ENCODE peak calls at places on chromosomes 12 and 14, in nine cellular contexts. K is fibroblast of villous mesenchyme; B is activated T-helper 2 cell treated with anti-CD3 and anti-CD28 coated beads, Interferon-gamma antibody, Interleukin-2, Interleukin-4, amounts not matched to agents 10 μg/mL and 5 μg/mL and 100 μg/mL, durations not matched to agents 14 hours and 24 hours and 36 hours; N is iPS-NIHi11; R is T-helper 2 cell; W is stimulated activated CD4-positive, alpha-beta T cell treated with anti-CD3 and anti-CD28 coated beads, TNF-alpha, amount 100 ng/mL, for 48 hours; E is NCI-H774; Y is activated CD4-positive, alpha-beta T cell treated with anti-CD3 and anti-CD28 coated beads, Interleukin-2, amount 10 ng/mL, durations not matched to agents 7 days and 5 days; J is psoas muscle. S is an unnamed sample.
A peak's percentile ranks its signal among the peaks of the same experiment; 100 is the strongest.

GRCh38 chr14:76644875-76645518 is 116.3 kb upstream of the VASH1 start:
- DNase-seq in K (peak; percentile 29), B (no peak), N (peak; percentile 81), R (no peak), W (no peak), E (no peak), Y (no peak), J (no peak), S (peak; percentile 15)

GRCh38 chr14:52014601-52015267 is 25.4 kb downstream of the RTRAF start:
- DNase-seq in K (no peak), B (no peak), N (no peak), R (no peak), W (no peak), E (no peak), Y (no peak), J (no peak), S (no peak)

GRCh38 chr14:67411820-67412421 is at the start of gene PLEK2:
- DNase-seq in K (peak; percentile 50), B (no peak), N (peak; percentile 51), R (peak; percentile 47), W (peak; percentile 33), E (peak; percentile 31), Y (peak; percentile 46), J (peak; percentile 64), S (no peak)

GRCh38 chr12:116200812-116201211 is 76.7 kb downstream of the MED13L start:
- DNase-seq in K (peak; percentile 51), B (no peak), N (no peak), R (no peak), W (no peak), E (no peak), Y (no peak), J (no peak), S (no peak)

GRCh38 chr14:60179296-60179924 is 14.2 kb upstream of the DHRS7 start:
- DNase-seq in K (no peak), B (no peak), N (no peak), R (no peak), W (no peak), E (no peak), Y (no peak), J (peak; percentile 67), S (peak; percentile 15)

GRCh38 chr12:104519190-104519857 is 62.6 kb downstream of the CHST11 start:
- DNase-seq in K (no peak), B (no peak), N (no peak), R (peak; percentile 86), W (no peak), E (no peak), Y (no peak), J (no peak), S (no peak)

GRCh38 chr12:4307593-4308333 is 13.2 kb upstream of the TIGAR start:
- DNase-seq in K (peak; percentile 78), B (no peak), N (peak; percentile 92), R (peak; percentile 24), W (no peak), E (peak; percentile 78), Y (peak; percentile 16), J (peak; percentile 76), S (peak; percentile 55)

GRCh38 chr12:91104812-91105466 is 6.4 kb downstream of the LUM start:
- DNase-seq in K (no peak), B (no peak), N (no peak), R (no peak), W (no peak), E (no peak), Y (no peak), J (no peak), S (no peak)

GRCh38 chr12:48671231-48671856 is 10.7 kb downstream of the KANSL2 start:
- DNase-seq in K (no peak), B (no peak), N (no peak), R (no peak), W (no peak), E (no peak), Y (no peak), J (no peak), S (peak; percentile 13)

GRCh38 chr12:102298022-102298421 is 100.4 kb upstream of the PMCH start:
- DNase-seq in K (peak; percentile 56), B (no peak), N (no peak), R (no peak), W (no peak), E (no peak), Y (no peak), J (no peak), S (no peak)

GRCh38 chr12:47820631-47821345 is 1.1 kb upstream of the HDAC7 start:
- DNase-seq in K (peak; percentile 96), B (no peak), N (peak; percentile 88), R (no peak), W (no peak), E (no peak), Y (no peak), J (peak; percentile 91), S (peak; percentile 94)

GRCh38 chr14:92495041-92495440 is 18.5 kb upstream of the RIN3 start:
- DNase-seq in K (peak; percentile 91), B (no peak), N (no peak), R (no peak), W (no peak), E (no peak), Y (no peak), J (no peak), S (peak; percentile 21)

GRCh38 chr12:75305412-75306332 is 24.5 kb downstream of the CAPS2 start:
- DNase-seq in K (no peak), B (no peak), N (no peak), R (no peak), W (no peak), E (no peak), Y (no peak), J (peak; percentile 39), S (no peak)

GRCh38 chr14:28867571-28867970 is 101.0 kb downstream of the FOXG1 start:
- DNase-seq in K (peak; percentile 23), B (no peak), N (no peak), R (no peak), W (no peak), E (no peak), Y (no peak), J (no peak), S (no peak)

GRCh38 chr14:102209224-102209966 is 69.7 kb downstream of the WDR20 start:
- DNase-seq in K (peak; percentile 32), B (no peak), N (no peak), R (no peak), W (no peak), E (no peak), Y (no peak), J (peak; percentile 79), S (no peak)

GRCh38 chr14:73324536-73324932 is 87.2 kb downstream of the PAPLN start:
- DNase-seq in K (no peak), B (no peak), N (no peak), R (no peak), W (no peak), E (no peak), Y (no peak), J (no peak), S (no peak)

GRCh38 chr12:108602209-108602705 is 4.4 kb upstream of the TMEM119 start:
- DNase-seq in K (no peak), B (no peak), N (no peak), R (no peak), W (no peak), E (no peak), Y (no peak), J (no peak), S (no peak)

GRCh38 chr12:71594214-71594948 is 69.3 kb downstream of the ZFC3H1 start:
- DNase-seq in K (peak; percentile 4), B (no peak), N (no peak), R (no peak), W (no peak), E (no peak), Y (no peak), J (no peak), S (no peak)

GRCh38 chr12:6076340-6076739 is 48.1 kb downstream of the VWF start:
- DNase-seq in K (no peak), B (no peak), N (no peak), R (no peak), W (no peak), E (no peak), Y (no peak), J (no peak), S (no peak)

GRCh38 chr14:27727371-27727770 is 1039.2 kb upstream of the FOXG1 start:
- DNase-seq in K (no peak), B (no peak), N (no peak), R (no peak), W (no peak), E (no peak), Y (no peak), J (no peak), S (no peak)

GRCh38 chr14:103141117-103141796 is 18.0 kb downstream of the TNFAIP2 start:
- DNase-seq in K (peak; percentile 62), B (no peak), N (peak; percentile 87), R (peak; percentile 41), W (peak; percentile 29), E (peak; percentile 73), Y (peak; percentile 29), J (no peak), S (no peak)

GRCh38 chr14:70785556-70785955 is 23.8 kb downstream of the MAP3K9 start:
- DNase-seq in K (no peak), B (no peak), N (no peak), R (no peak), W (no peak), E (no peak), Y (no peak), J (no peak), S (peak; percentile 19)

GRCh38 chr14:24673534-24674203 is 39.7 kb upstream of the GZMB start:
- DNase-seq in K (no peak), B (peak; percentile 75), N (no peak), R (peak; percentile 93), W (peak; percentile 55), E (no peak), Y (peak; percentile 86), J (no peak), S (no peak)